ENCODE peak calls at places on chromosomes 2 and 18, in ten cellular contexts. One of them, this sample, is unnamed.

GRCh38 chr18:21489119-21489750 is 111.3 kb downstream of the ESCO1 start:
- DNase-seq in uterus: no peak
- DNase-seq in HFFc6: peak
- DNase-seq in progenitor cell of endocrine pancreas: no peak
- DNase-seq in IMR-90: peak
- DNase-seq in glutamatergic neuron: peak
- DNase-seq in HCT116: peak
- DNase-seq in Panc1: peak
- DNase-seq in neural crest cell: peak
- DNase-seq in sigmoid colon: no peak
- DNase-seq in this sample: no peak

GRCh38 chr2:112493048-112493447 is 11.1 kb downstream of the TTL start:
- DNase-seq in HCT116: no peak
- DNase-seq in sigmoid colon: no peak
- DNase-seq in uterus: no peak
- DNase-seq in IMR-90: peak
- DNase-seq in Panc1: no peak
- DNase-seq in HFFc6: no peak
- DNase-seq in glutamatergic neuron: no peak
- DNase-seq in neural crest cell: no peak
- DNase-seq in progenitor cell of endocrine pancreas: no peak
- DNase-seq in this sample: no peak

GRCh38 chr2:70888389-70888924 is 47.2 kb upstream of the ATP6V1B1 start:
- DNase-seq in sigmoid colon: no peak
- DNase-seq in HCT116: no peak
- DNase-seq in glutamatergic neuron: no peak
- DNase-seq in Panc1: no peak
- DNase-seq in IMR-90: no peak
- DNase-seq in HFFc6: no peak
- DNase-seq in neural crest cell: no peak
- DNase-seq in uterus: no peak
- DNase-seq in progenitor cell of endocrine pancreas: no peak
- DNase-seq in this sample: no peak

GRCh38 chr18:47530695-47531094 is 279.2 kb upstream of the SKOR2 start:
- DNase-seq in Panc1: no peak
- DNase-seq in uterus: no peak
- DNase-seq in HCT116: no peak
- DNase-seq in progenitor cell of endocrine pancreas: no peak
- DNase-seq in sigmoid colon: no peak
- DNase-seq in glutamatergic neuron: no peak
- DNase-seq in HFFc6: no peak
- DNase-seq in neural crest cell: no peak
- DNase-seq in IMR-90: no peak
- DNase-seq in this sample: no peak

GRCh38 chr18:46536215-46536874 is 120.7 kb downstream of the LOXHD1 start:
- DNase-seq in HCT116: peak
- DNase-seq in HFFc6: no peak
- DNase-seq in sigmoid colon: no peak
- DNase-seq in neural crest cell: no peak
- DNase-seq in glutamatergic neuron: no peak
- DNase-seq in progenitor cell of endocrine pancreas: no peak
- DNase-seq in IMR-90: no peak
- DNase-seq in uterus: no peak
- DNase-seq in Panc1: peak
- DNase-seq in this sample: no peak

GRCh38 chr2:195782156-195782555 is 125.1 kb downstream of the SLC39A10 start:
- DNase-seq in glutamatergic neuron: no peak
- DNase-seq in HFFc6: no peak
- DNase-seq in progenitor cell of endocrine pancreas: no peak
- DNase-seq in Panc1: no peak
- DNase-seq in IMR-90: peak
- DNase-seq in neural crest cell: no peak
- DNase-seq in HCT116: no peak
- DNase-seq in uterus: no peak
- DNase-seq in sigmoid colon: no peak
- DNase-seq in this sample: no peak

GRCh38 chr2:28557389-28558119 is 61.7 kb downstream of the PLB1 start:
- DNase-seq in HFFc6: no peak
- DNase-seq in Panc1: no peak
- DNase-seq in sigmoid colon: no peak
- DNase-seq in neural crest cell: no peak
- DNase-seq in uterus: no peak
- DNase-seq in progenitor cell of endocrine pancreas: no peak
- DNase-seq in HCT116: no peak
- DNase-seq in IMR-90: no peak
- DNase-seq in glutamatergic neuron: no peak
- DNase-seq in this sample: no peak

GRCh38 chr18:59907172-59907571 is 7.4 kb downstream of the PMAIP1 start:
- DNase-seq in uterus: no peak
- DNase-seq in sigmoid colon: no peak
- DNase-seq in Panc1: no peak
- DNase-seq in HFFc6: no peak
- DNase-seq in IMR-90: no peak
- DNase-seq in neural crest cell: no peak
- DNase-seq in HCT116: no peak
- DNase-seq in glutamatergic neuron: no peak
- DNase-seq in progenitor cell of endocrine pancreas: no peak
- DNase-seq in this sample: no peak

GRCh38 chr2:241211276-241211675 is 22.8 kb downstream of the ANO7 start:
- DNase-seq in sigmoid colon: no peak
- DNase-seq in Panc1: no peak
- DNase-seq in progenitor cell of endocrine pancreas: no peak
- DNase-seq in HFFc6: no peak
- DNase-seq in glutamatergic neuron: no peak
- DNase-seq in uterus: no peak
- DNase-seq in neural crest cell: no peak
- DNase-seq in HCT116: no peak
- DNase-seq in IMR-90: no peak
- DNase-seq in this sample: no peak

DNA sequence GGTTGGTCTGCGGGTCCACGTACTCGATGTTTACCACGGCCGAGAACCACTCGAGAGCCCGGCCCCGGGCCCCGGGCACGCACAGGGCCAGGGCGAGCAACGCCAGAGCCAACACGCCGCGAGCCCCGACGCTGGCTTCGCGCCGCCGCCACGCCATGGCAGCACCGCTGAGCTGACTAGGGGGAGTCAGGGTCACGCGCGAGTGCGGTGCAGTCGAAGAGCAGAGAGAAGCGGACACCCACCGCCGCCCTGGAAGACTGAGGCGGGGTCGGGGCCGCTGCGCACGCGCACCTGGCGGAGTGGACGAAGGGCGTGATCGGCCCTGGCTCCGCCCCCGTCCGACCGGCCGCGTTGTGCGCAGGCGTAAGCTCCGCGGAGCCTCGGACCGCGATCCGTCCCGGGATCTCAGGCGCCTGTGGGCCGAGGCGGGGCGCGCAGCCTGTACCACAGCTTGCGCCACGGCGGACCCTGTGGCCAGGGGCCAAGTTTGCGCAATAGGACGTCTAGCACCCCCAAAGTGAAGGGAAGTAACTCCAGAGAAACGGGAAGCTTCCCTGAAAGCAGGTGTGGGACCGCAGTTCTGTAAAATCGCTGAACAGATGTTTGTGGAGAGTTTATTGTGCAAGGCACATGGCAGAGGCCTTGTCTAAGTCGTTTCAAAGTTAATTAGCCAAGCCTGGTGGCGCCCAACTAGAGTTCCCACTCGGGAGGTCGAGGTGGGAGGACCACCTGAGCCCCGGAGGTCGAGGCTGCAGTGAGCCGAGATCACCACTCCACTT is at the start of gene RNF149:
- DNase-seq in progenitor cell of endocrine pancreas: peak
- DNase-seq in glutamatergic neuron: peak
- DNase-seq in sigmoid colon: peak
- DNase-seq in neural crest cell: peak
- DNase-seq in HFFc6: peak
- DNase-seq in Panc1: peak
- DNase-seq in HCT116: peak
- DNase-seq in IMR-90: peak
- DNase-seq in uterus: peak
- DNase-seq in this sample: peak
- TF ChIP-seq CTCF in progenitor cell of endocrine pancreas: no peak
- TF ChIP-seq CTCF in glutamatergic neuron: no peak
- TF ChIP-seq CTCF in sigmoid colon: peak
- TF ChIP-seq CTCF in neural crest cell: peak
- TF ChIP-seq CTCF in HFFc6: no peak
- TF ChIP-seq CTCF in Panc1: no peak
- TF ChIP-seq CTCF in HCT116: no peak
- TF ChIP-seq CTCF in IMR-90: no peak
- TF ChIP-seq CTCF in uterus: peak
- TF ChIP-seq CTCF in this sample: no peak

DNA sequence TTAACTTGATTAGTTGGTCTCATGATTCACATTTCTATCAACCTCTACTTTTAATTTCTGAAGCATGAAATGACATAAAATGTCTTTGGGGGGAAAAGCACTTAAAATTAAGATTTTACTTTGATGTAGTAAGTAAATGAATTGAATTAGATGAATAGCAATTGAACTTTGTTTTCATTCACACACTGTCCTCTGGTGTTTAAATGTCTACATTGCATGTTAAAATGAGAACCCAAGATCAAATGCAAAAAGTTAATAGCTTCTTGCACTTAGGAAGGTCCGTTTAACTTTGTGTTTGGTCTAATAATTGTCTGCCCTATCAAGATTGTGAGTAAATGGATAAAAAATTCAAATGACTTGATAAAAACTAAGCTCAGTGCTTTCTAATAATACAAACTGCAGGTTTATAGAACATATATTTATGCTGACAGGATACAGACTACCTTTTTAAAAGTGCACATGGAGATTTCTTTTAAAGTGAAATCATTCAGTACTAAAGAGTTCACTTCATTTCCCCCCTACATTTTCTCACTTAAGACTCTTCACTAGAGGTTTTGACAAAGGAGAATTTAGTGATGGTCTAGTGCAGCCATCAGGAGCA is 156.2 kb upstream of the NABP1 start:
- DNase-seq in HFFc6: peak
- DNase-seq in progenitor cell of endocrine pancreas: no peak
- DNase-seq in Panc1: peak
- DNase-seq in HCT116: peak
- DNase-seq in IMR-90: peak
- DNase-seq in uterus: no peak
- DNase-seq in sigmoid colon: no peak
- DNase-seq in glutamatergic neuron: no peak
- DNase-seq in neural crest cell: no peak
- DNase-seq in this sample: no peak
- TF ChIP-seq CTCF in HFFc6: peak
- TF ChIP-seq CTCF in progenitor cell of endocrine pancreas: peak
- TF ChIP-seq CTCF in Panc1: peak
- TF ChIP-seq CTCF in HCT116: peak
- TF ChIP-seq CTCF in IMR-90: peak
- TF ChIP-seq CTCF in uterus: peak
- TF ChIP-seq CTCF in sigmoid colon: peak
- TF ChIP-seq CTCF in glutamatergic neuron: peak
- TF ChIP-seq CTCF in neural crest cell: peak
- TF ChIP-seq CTCF in this sample: peak

GRCh38 chr18:65439184-65439583 is 311.6 kb upstream of the CDH7 start:
- DNase-seq in sigmoid colon: no peak
- DNase-seq in HFFc6: no peak
- DNase-seq in neural crest cell: no peak
- DNase-seq in HCT116: no peak
- DNase-seq in IMR-90: no peak
- DNase-seq in progenitor cell of endocrine pancreas: no peak
- DNase-seq in Panc1: no peak
- DNase-seq in uterus: no peak
- DNase-seq in glutamatergic neuron: no peak
- DNase-seq in this sample: no peak
- TF ChIP-seq CTCF in sigmoid colon: no peak
- TF ChIP-seq CTCF in HFFc6: peak
- TF ChIP-seq CTCF in neural crest cell: peak
- TF ChIP-seq CTCF in HCT116: no peak
- TF ChIP-seq CTCF in IMR-90: no peak
- TF ChIP-seq CTCF in progenitor cell of endocrine pancreas: peak
- TF ChIP-seq CTCF in Panc1: no peak
- TF ChIP-seq CTCF in uterus: no peak
- TF ChIP-seq CTCF in glutamatergic neuron: peak
- TF ChIP-seq CTCF in this sample: no peak

GRCh38 chr2:205637779-205638503 is 44.4 kb upstream of the NRP2 start:
- DNase-seq in progenitor cell of endocrine pancreas: no peak
- DNase-seq in HCT116: no peak
- DNase-seq in neural crest cell: no peak
- DNase-seq in IMR-90: no peak
- DNase-seq in glutamatergic neuron: no peak
- DNase-seq in sigmoid colon: no peak
- DNase-seq in HFFc6: no peak
- DNase-seq in Panc1: no peak
- DNase-seq in uterus: no peak
- DNase-seq in this sample: no peak

GRCh38 chr2:205636549-205636948 is 45.8 kb upstream of the NRP2 start:
- DNase-seq in neural crest cell: no peak
- DNase-seq in sigmoid colon: no peak
- DNase-seq in uterus: no peak
- DNase-seq in Panc1: no peak
- DNase-seq in IMR-90: no peak
- DNase-seq in HFFc6: no peak
- DNase-seq in glutamatergic neuron: no peak
- DNase-seq in progenitor cell of endocrine pancreas: no peak
- DNase-seq in HCT116: no peak
- DNase-seq in this sample: no peak

GRCh38 chr2:205637037-205637602 is 45.2 kb upstream of the NRP2 start:
- DNase-seq in progenitor cell of endocrine pancreas: no peak
- DNase-seq in uterus: no peak
- DNase-seq in HCT116: no peak
- DNase-seq in glutamatergic neuron: no peak
- DNase-seq in Panc1: no peak
- DNase-seq in sigmoid colon: no peak
- DNase-seq in neural crest cell: no peak
- DNase-seq in HFFc6: peak
- DNase-seq in IMR-90: no peak
- DNase-seq in this sample: no peak

GRCh38 chr2:205629021-205629817 is 53.1 kb upstream of the NRP2 start:
- DNase-seq in uterus: no peak
- DNase-seq in Panc1: no peak
- DNase-seq in glutamatergic neuron: no peak
- DNase-seq in progenitor cell of endocrine pancreas: no peak
- DNase-seq in IMR-90: no peak
- DNase-seq in neural crest cell: no peak
- DNase-seq in sigmoid colon: no peak
- DNase-seq in HCT116: no peak
- DNase-seq in HFFc6: no peak
- DNase-seq in this sample: no peak

GRCh38 chr2:205633994-205634393 is 48.3 kb upstream of the NRP2 start:
- DNase-seq in HFFc6: no peak
- DNase-seq in progenitor cell of endocrine pancreas: no peak
- DNase-seq in IMR-90: peak
- DNase-seq in sigmoid colon: no peak
- DNase-seq in glutamatergic neuron: no peak
- DNase-seq in Panc1: no peak
- DNase-seq in uterus: no peak
- DNase-seq in HCT116: no peak
- DNase-seq in neural crest cell: no peak
- DNase-seq in this sample: no peak
- TF ChIP-seq CTCF in HFFc6: no peak
- TF ChIP-seq CTCF in progenitor cell of endocrine pancreas: no peak
- TF ChIP-seq CTCF in IMR-90: no peak
- TF ChIP-seq CTCF in sigmoid colon: no peak
- TF ChIP-seq CTCF in glutamatergic neuron: no peak
- TF ChIP-seq CTCF in Panc1: no peak
- TF ChIP-seq CTCF in uterus: no peak
- TF ChIP-seq CTCF in HCT116: no peak
- TF ChIP-seq CTCF in neural crest cell: no peak
- TF ChIP-seq CTCF in this sample: no peak

This sample was measured in activated B cell treated with CpG ODN at 0.5 μM for 24 hours.